ENCODE peak calls at places on chromosomes 3 and 15, in six cellular contexts. E, R, T, D, F and M are unnamed samples.

GRCh38 chr3:71104090-71104489 is 479.4 kb downstream of the FOXP1 start:
- DNase-seq in R (peak), T (no peak), D (peak), F (no peak), E (no peak), M (no peak)

GRCh38 chr15:63888823-63889222 is 55.1 kb upstream of the HERC1 start:
- DNase-seq in F (no peak), D (no peak), E (no peak), T (no peak), R (no peak), M (no peak)

GRCh38 chr3:1955750-1956149 is 142.9 kb upstream of the CNTN4 start:
- DNase-seq in R (no peak), E (no peak), F (no peak), T (no peak), D (no peak), M (no peak)

GRCh38 chr15:56732881-56733130 is 503 bp downstream of the ZNF280D start:
- DNase-seq in T (no peak), D (no peak), E (no peak), R (no peak), F (no peak), M (no peak)

GRCh38 chr15:54681578-54681977 is 515.2 kb downstream of the RSL24D1 start:
- DNase-seq in T (no peak), E (no peak), D (no peak), F (no peak), R (no peak), M (no peak)

GRCh38 chr15:28098766-28099554 is at the start of gene OCA2:
- DNase-seq in F (peak), D (peak), T (no peak), R (peak), E (peak), M (peak)

GRCh38 chr15:41967506-41968206 is 4.7 kb downstream of the EHD4 start:
- DNase-seq in T (no peak), D (peak), R (peak), F (no peak), E (no peak), M (peak)

GRCh38 chr15:50685191-50685975 is 1.2 kb downstream of the TRPM7 start:
- DNase-seq in D (peak), F (no peak), T (no peak), E (no peak), R (peak), M (no peak)

GRCh38 chr3:24829011-24829581 is 334.4 kb upstream of the THRB start:
- DNase-seq in T (no peak), R (peak), F (peak), E (peak), D (no peak), M (peak)

GRCh38 chr3:23161308-23161707 is 41.8 kb upstream of the UBE2E2 start:
- DNase-seq in R (no peak), D (no peak), F (no peak), E (no peak), T (no peak), M (no peak)

GRCh38 chr3:169760479-169760878 is 4.4 kb downstream of the TERC start:
- DNase-seq in E (no peak), D (peak), F (no peak), T (no peak), R (peak), M (no peak)

GRCh38 chr15:100426893-100427292 is 85.1 kb upstream of the ADAMTS17 start:
- DNase-seq in R (no peak), T (no peak), D (no peak), F (no peak), E (no peak), M (no peak)

GRCh38 chr3:107969994-107970896 is 120.6 kb downstream of the CD47 start:
- DNase-seq in T (no peak), D (peak), F (no peak), E (no peak), R (no peak), M (no peak)

GRCh38 chr3:121883507-121883906 is 10.7 kb upstream of the SLC15A2 start:
- DNase-seq in T (no peak), F (peak), E (peak), D (peak), R (peak), M (peak)

GRCh38 chr15:75152382-75153079 is 49.2 kb upstream of the C15orf39 start:
- DNase-seq in E (no peak), T (no peak), D (no peak), F (no peak), R (no peak), M (no peak)

GRCh38 chr15:34696506-34696905 is 58.3 kb downstream of the GJD2 start:
- DNase-seq in D (no peak), T (no peak), R (no peak), E (no peak), F (no peak), M (no peak)

GRCh38 chr15:83206971-83207621 is 527 bp downstream of the HDGFL3 start:
- DNase-seq in D (no peak), F (peak), E (peak), T (no peak), R (peak), M (peak)

GRCh38 chr3:126085841-126086240 is 1.9 kb upstream of the SLC41A3 start:
- DNase-seq in D (no peak), F (no peak), T (no peak), E (no peak), R (no peak), M (no peak)

GRCh38 chr3:154786724-154787123 is 293.4 kb upstream of the MME start:
- DNase-seq in E (no peak), R (peak), T (no peak), D (peak), F (no peak), M (no peak)

GRCh38 chr3:152255290-152255689 is 13.4 kb upstream of the MBNL1 start:
- DNase-seq in R (no peak), F (no peak), T (no peak), D (no peak), E (no peak), M (no peak)

GRCh38 chr3:57556459-57557087 is 499 bp downstream of the PDE12 start:
- DNase-seq in D (no peak), T (no peak), E (no peak), F (no peak), R (no peak), M (peak)

GRCh38 chr15:82177291-82178010 is 85.1 kb downstream of the EFL1 start:
- DNase-seq in D (peak), T (no peak), R (peak), F (peak), E (no peak), M (no peak)

GRCh38 chr15:71945012-71945411 is 134.7 kb downstream of the NR2E3 start:
- DNase-seq in E (no peak), D (peak), T (no peak), R (no peak), F (no peak), M (no peak)

GRCh38 chr3:20141841-20142240 is 44.2 kb downstream of the SGO1 start:
- DNase-seq in F (peak), R (peak), E (peak), D (no peak), T (no peak), M (no peak)

GRCh38 chr3:31981206-31982181 is at the start of the genes OSBPL10 and ZNF860:
- DNase-seq in R (peak), E (no peak), D (peak), F (peak), T (no peak), M (peak)

GRCh38 chr15:97929456-97930229 is 30.9 kb upstream of the ARRDC4 start:
- DNase-seq in D (no peak), E (no peak), R (no peak), T (no peak), F (no peak), M (no peak)

DNA sequence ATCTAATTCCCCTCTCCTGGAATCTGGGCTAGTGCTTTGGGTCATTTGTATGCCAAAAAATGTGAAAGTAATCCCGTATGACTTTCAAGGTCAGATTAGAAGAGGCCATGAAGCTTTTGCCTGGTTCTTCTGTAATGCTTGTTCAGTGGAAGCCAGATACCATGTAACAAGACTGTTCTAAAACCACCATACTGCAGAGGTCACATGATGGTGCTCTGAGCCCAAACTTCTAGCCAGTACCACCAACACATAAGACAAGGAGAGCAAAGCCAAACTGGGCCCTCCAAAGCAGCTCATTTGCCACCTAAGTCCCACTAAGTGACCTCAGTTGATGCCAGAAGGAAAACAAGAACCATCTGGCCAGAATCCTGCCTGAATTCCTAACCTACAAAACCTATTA is 64.3 kb upstream of the MELTF start:
- DNase-seq in F (no peak), R (no peak), D (no peak), T (no peak), E (no peak), M (no peak)
- H2BK5ac ChIP-seq in F (no peak), R (no peak), D (no peak), T (no peak), E (no peak), M (no peak)

GRCh38 chr3:49461443-49462171 is 8.5 kb upstream of the DAG1 start:
- DNase-seq in T (peak), R (peak), F (peak), D (peak), E (no peak), M (peak)

GRCh38 chr3:49456417-49456816 is 13.7 kb upstream of the DAG1 start:
- DNase-seq in E (no peak), D (peak), R (no peak), T (no peak), F (peak), M (peak)

GRCh38 chr3:49460956-49461355 is 9.1 kb upstream of the DAG1 start:
- DNase-seq in E (no peak), R (no peak), D (no peak), F (no peak), T (no peak), M (no peak)

GRCh38 chr3:49462222-49462621 is 7.8 kb upstream of the DAG1 start:
- DNase-seq in D (peak), E (no peak), F (peak), T (no peak), R (peak), M (peak)

GRCh38 chr3:49460188-49460885 is 9.7 kb upstream of the DAG1 start:
- DNase-seq in F (peak), E (no peak), T (no peak), D (no peak), R (no peak), M (peak)
- H2BK120ac ChIP-seq in F (peak), E (peak), T (peak), D (no peak), R (no peak), M (peak)

GRCh38 chr3:190319660-190320059 is 2.6 kb downstream of the CLDN1 start:
- DNase-seq in D (peak), T (no peak), R (no peak), F (no peak), E (no peak), M (no peak)
- H3K4me3 ChIP-seq in D (no peak), T (no peak), R (peak), F (no peak), E (no peak), M (no peak)

DNA sequence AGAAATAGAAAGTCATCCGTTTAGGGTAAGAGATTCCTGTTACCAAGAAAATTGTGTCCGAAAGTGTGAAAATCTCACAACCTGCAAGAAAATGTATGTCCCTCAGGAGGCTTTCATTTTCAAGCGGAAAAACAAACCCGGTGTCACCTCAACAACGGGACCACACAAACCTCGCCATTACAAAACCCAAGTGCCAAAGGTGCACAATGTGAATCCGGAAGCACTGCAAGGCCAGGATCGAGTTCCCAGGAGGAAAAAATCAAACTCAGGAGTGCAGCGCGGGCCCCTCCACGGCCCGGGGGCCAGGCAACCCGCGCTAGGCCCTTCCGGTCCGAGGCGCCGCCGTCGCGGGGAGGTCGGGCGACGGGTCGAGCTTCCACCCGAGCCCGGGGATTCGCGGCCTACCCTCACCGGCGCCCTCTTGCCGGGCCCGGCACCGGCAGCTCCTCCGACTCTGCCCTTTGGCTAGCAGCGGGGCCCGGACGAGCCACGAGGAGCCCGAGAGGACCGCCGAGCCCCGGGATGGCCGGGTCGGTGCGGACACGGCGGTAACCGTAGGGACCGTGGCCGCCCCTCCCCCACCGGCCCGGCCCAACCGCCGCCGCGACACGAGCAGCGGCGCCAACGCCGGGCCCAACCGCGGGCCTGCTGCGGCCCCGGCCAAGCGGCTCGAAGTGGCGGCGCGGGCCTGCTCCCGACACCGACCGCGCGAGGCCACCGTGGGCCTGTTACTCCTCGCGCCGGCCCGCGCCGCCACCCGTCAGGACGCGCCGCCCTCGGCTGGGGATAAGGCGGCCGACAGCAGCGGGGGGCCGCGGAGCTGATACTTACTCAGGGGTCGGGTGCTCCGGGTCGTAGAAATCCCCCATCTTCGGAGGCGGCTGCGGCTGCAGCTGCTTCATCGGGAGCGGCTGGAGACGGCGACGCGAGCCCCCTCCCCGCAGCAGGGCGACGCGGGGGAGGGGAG is 607 bp downstream of the SETD2 start:
- DNase-seq in R (peak), E (peak), F (peak), D (peak), T (no peak), M (peak)
- H2BK5ac ChIP-seq in R (peak), E (peak), F (peak), D (peak), T (peak), M (peak)

GRCh38 chr3:124161453-124161852 is 169.5 kb upstream of the ROPN1 start:
- DNase-seq in F (no peak), E (no peak), T (no peak), D (no peak), R (no peak), M (no peak)

GRCh38 chr3:124157000-124157712 is 165.2 kb upstream of the ROPN1 start:
- DNase-seq in E (no peak), T (no peak), R (no peak), F (no peak), D (peak), M (no peak)

GRCh38 chr3:124163689-124164088 is 171.8 kb upstream of the ROPN1 start:
- DNase-seq in T (no peak), F (no peak), R (no peak), E (no peak), D (no peak), M (no peak)

GRCh38 chr3:124157748-124158147 is 165.8 kb upstream of the ROPN1 start:
- DNase-seq in E (no peak), T (no peak), F (no peak), D (no peak), R (no peak), M (no peak)

DNA sequence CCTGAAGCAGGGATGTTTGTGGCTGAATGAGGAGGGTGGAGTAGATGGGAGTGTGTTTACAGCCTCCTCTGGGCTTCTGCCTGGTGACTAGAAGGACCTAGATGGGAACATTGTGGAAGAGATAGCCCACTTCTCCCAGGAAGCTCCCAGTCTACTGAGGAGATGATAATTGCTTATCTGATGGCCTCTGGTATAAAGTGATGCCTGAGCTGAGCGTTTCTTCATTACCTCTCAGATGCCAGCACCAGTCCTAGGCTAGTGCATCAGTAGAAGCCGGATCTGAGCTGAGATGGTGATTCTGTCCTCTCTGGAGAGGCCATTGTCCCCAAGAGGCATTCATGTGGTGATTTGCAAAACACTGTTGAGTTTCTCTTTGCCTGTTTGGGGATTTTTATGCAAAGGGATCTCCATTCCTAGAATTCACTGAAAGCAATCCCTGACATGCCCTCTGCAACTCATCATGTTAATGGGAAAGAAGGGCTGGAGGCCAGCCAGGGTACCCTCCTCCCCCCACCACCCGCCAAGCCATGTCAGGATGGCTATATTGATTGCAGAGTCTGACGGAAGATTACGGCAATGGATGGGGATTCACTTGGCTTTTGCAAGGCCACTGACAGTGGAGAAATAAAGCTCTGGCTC is 166.4 kb upstream of the ROPN1 start:
- DNase-seq in D (no peak), T (peak), R (no peak), E (no peak), F (peak), M (no peak)
- H2BK120ac ChIP-seq in D (no peak), T (peak), R (no peak), E (no peak), F (no peak), M (no peak)

GRCh38 chr15:48370460-48370859 is 39.2 kb downstream of the DUT start:
- DNase-seq in F (no peak), D (peak), T (no peak), E (no peak), R (no peak), M (no peak)
- H3K4me3 ChIP-seq in F (no peak), D (no peak), T (no peak), E (no peak), R (no peak), M (no peak)

GRCh38 chr3:186806173-186807055 is at the start of gene RFC4:
- DNase-seq in E (peak), T (no peak), F (peak), D (peak), R (peak), M (peak)
- H2BK5ac ChIP-seq in E (peak), T (peak), F (peak), D (peak), R (no peak), M (peak)

GRCh38 chr3:194212021-194212868 is 76.3 kb downstream of the HES1 start:
- DNase-seq in F (no peak), D (no peak), T (no peak), R (peak), E (peak), M (no peak)

GRCh38 chr3:194208701-194209100 is 72.8 kb downstream of the HES1 start:
- DNase-seq in E (no peak), T (no peak), F (no peak), D (no peak), R (no peak), M (no peak)

GRCh38 chr3:194218646-194219453 is 82.9 kb downstream of the HES1 start:
- DNase-seq in F (no peak), E (no peak), D (no peak), R (no peak), T (no peak), M (no peak)

GRCh38 chr3:194215392-194215791 is 79.4 kb downstream of the HES1 start:
- DNase-seq in F (peak), D (no peak), T (no peak), R (no peak), E (no peak), M (no peak)

DNA sequence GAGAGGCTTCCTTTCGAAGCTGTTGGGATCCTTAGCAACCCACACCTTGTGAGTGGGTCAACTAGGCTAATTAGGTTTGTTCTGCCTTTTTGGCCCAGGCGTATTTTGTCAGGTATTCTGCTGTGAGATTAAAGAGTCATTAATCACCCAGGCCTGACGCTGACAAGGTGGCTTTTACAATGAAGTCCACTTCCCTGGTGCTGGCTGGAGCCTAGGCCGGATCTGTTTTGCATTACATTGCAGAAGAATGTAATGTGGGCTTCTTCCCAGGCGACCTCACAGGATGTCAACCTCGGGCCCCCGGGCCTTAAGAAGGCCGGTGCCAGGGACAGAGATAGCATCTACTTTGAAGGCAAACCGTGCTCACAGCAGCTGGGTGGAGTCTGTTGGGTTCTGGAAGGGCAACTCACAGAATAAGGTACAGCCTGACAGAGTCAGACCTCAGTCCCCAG is 76.9 kb downstream of the HES1 start:
- DNase-seq in T (peak), R (no peak), E (peak), D (no peak), F (peak), M (peak)
- H2BK120ac ChIP-seq in T (peak), R (peak), E (no peak), D (no peak), F (peak), M (no peak)

GRCh38 chr3:46629571-46630517 is 17.5 kb downstream of the FAM240A start:
- DNase-seq in T (peak), F (peak), D (peak), E (peak), R (peak), M (peak)
- H3K4me3 ChIP-seq in T (peak), F (no peak), D (no peak), E (no peak), R (peak), M (peak)